ENCODE peak calls at places on chromosomes 11 and 22, in seven cellular contexts. I is lower leg skin, S is ureter, L is COR-L47, C is KG1, K is amniotic stem cell, V is AG08396. Z is an unnamed sample.

GRCh38 chr11:67238894-67239794 is 27.1 kb upstream of the GRK2 start:
- DNase-seq in I (peak; percentile 64), S (no peak), L (no peak), C (no peak), K (no peak), V (no peak), Z (no peak)

GRCh38 chr11:118924591-118925585 is 838 bp downstream of the BCL9L start:
- DNase-seq in I (peak; percentile 95), S (peak; percentile 61), L (peak; percentile 29), C (peak; percentile 53), K (no peak), V (peak; percentile 62), Z (peak; percentile 83)

GRCh38 chr11:47477323-47477722 is 28.4 kb upstream of the RAPSN start:
- DNase-seq in I (no peak), S (no peak), L (no peak), C (no peak), K (peak; percentile 44), V (peak; percentile 27), Z (no peak)

GRCh38 chr22:47207846-47208554 is 445.6 kb downstream of the TBC1D22A start:
- DNase-seq in I (peak; percentile 73), S (no peak), L (no peak), C (no peak), K (no peak), V (no peak), Z (no peak)

GRCh38 chr11:102279641-102280170 is 37.6 kb upstream of the BIRC3 start:
- DNase-seq in I (no peak), S (peak; percentile 58), L (no peak), C (no peak), K (no peak), V (no peak), Z (peak; percentile 38)

GRCh38 chr11:76075699-76076098 is 130.6 kb downstream of the WNT11 start:
- DNase-seq in I (no peak), S (no peak), L (no peak), C (no peak), K (no peak), V (no peak), Z (no peak)

GRCh38 chr11:95904009-95904650 is 19.8 kb downstream of the MTMR2 start:
- DNase-seq in I (no peak), S (no peak), L (no peak), C (no peak), K (no peak), V (no peak), Z (no peak)

GRCh38 chr22:43343262-43343988 is at the start of gene SCUBE1:
- DNase-seq in I (no peak), S (peak; percentile 75), L (peak; percentile 56), C (no peak), K (no peak), V (peak; percentile 88), Z (no peak)

GRCh38 chr22:26887456-26887855 is 230.1 kb downstream of the MIAT start:
- DNase-seq in I (no peak), S (no peak), L (no peak), C (no peak), K (peak; percentile 1), V (peak; percentile 67), Z (no peak)

GRCh38 chr22:37832022-37832857 is 9.1 kb downstream of the GALR3 start:
- DNase-seq in I (no peak), S (no peak), L (no peak), C (no peak), K (no peak), V (no peak), Z (no peak)

GRCh38 chr22:46140989-46141928 is 9.1 kb upstream of the PPARA start:
- DNase-seq in I (no peak), S (no peak), L (no peak), C (no peak), K (no peak), V (no peak), Z (no peak)

GRCh38 chr11:120235024-120235628 is 4.8 kb upstream of the POU2F3 start:
- DNase-seq in I (peak; percentile 90), S (peak; percentile 74), L (peak; percentile 69), C (peak; percentile 57), K (no peak), V (peak; percentile 71), Z (no peak)

GRCh38 chr22:37303821-37304274 is 21.5 kb downstream of the CYTH4 start:
- DNase-seq in I (no peak), S (no peak), L (no peak), C (no peak), K (peak; percentile 80), V (peak; percentile 91), Z (peak; percentile 37)

GRCh38 chr22:30262112-30262511 is 4.5 kb downstream of the OSM start:
- DNase-seq in I (no peak), S (no peak), L (no peak), C (no peak), K (no peak), V (no peak), Z (no peak)

GRCh38 chr11:119691020-119691666 is 37.9 kb downstream of the NECTIN1 start:
- DNase-seq in I (no peak), S (no peak), L (no peak), C (peak; percentile 72), K (no peak), V (no peak), Z (no peak)

GRCh38 chr22:49533886-49534285 is 293.8 kb downstream of the BRD1 start:
- DNase-seq in I (peak; percentile 78), S (no peak), L (no peak), C (no peak), K (no peak), V (no peak), Z (peak; percentile 49)

GRCh38 chr11:105861225-105861624 is 160.8 kb downstream of the MSANTD4 start:
- DNase-seq in I (no peak), S (no peak), L (peak; percentile 33), C (no peak), K (no peak), V (no peak), Z (no peak)

GRCh38 chr11:13261600-13262061 is 16.0 kb upstream of the BMAL1 start:
- DNase-seq in I (no peak), S (no peak), L (no peak), C (no peak), K (peak; percentile 52), V (peak; percentile 58), Z (no peak)

GRCh38 chr11:75271730-75272129 is 31.2 kb downstream of the TPBGL start:
- DNase-seq in I (peak; percentile 28), S (no peak), L (no peak), C (no peak), K (no peak), V (no peak), Z (peak; percentile 27)

GRCh38 chr22:28658448-28658847 is 21.2 kb downstream of the TTC28 start:
- DNase-seq in I (no peak), S (no peak), L (no peak), C (no peak), K (no peak), V (no peak), Z (no peak)

GRCh38 chr11:46489668-46490560 is 98.3 kb upstream of the CHRM4 start:
- DNase-seq in I (no peak), S (no peak), L (peak; percentile 49), C (no peak), K (no peak), V (peak; percentile 31), Z (no peak)

GRCh38 chr11:36540998-36541397 is 26.8 kb upstream of the RAG1 start:
- DNase-seq in I (no peak), S (no peak), L (peak; percentile 51), C (no peak), K (no peak), V (peak; percentile 28), Z (no peak)

GRCh38 chr11:110522456-110522855 is 92.7 kb downstream of the FDX1 start:
- DNase-seq in I (no peak), S (no peak), L (no peak), C (peak; percentile 81), K (no peak), V (no peak), Z (no peak)

GRCh38 chr22:50303515-50303847 is 4.0 kb downstream of the PLXNB2 start:
- DNase-seq in I (no peak), S (no peak), L (no peak), C (no peak), K (no peak), V (no peak), Z (no peak)

GRCh38 chr11:65884716-65885092 is 3.6 kb downstream of the FIBP start:
- DNase-seq in I (peak; percentile 95), S (peak; percentile 76), L (peak; percentile 41), C (peak; percentile 70), K (no peak), V (peak; percentile 84), Z (peak; percentile 64)

GRCh38 chr11:12846766-12847615 is 162.1 kb upstream of the RASSF10 start:
- DNase-seq in I (no peak), S (no peak), L (peak; percentile 54), C (no peak), K (no peak), V (no peak), Z (no peak)

GRCh38 chr11:133784359-133784758 is 61.0 kb downstream of the SPATA19 start:
- DNase-seq in I (no peak), S (no peak), L (no peak), C (no peak), K (no peak), V (no peak), Z (no peak)

GRCh38 chr11:86070435-86071056 is 1.7 kb upstream of the PICALM start:
- DNase-seq in I (no peak), S (no peak), L (no peak), C (no peak), K (no peak), V (no peak), Z (no peak)

GRCh38 chr11:10456519-10456918 is 1.5 kb downstream of the AMPD3 start:
- DNase-seq in I (no peak), S (no peak), L (peak; percentile 15), C (no peak), K (no peak), V (no peak), Z (no peak)

GRCh38 chr22:28075260-28075981 is 156.4 kb upstream of the PITPNB start:
- DNase-seq in I (no peak), S (peak; percentile 50), L (no peak), C (no peak), K (peak; percentile 54), V (peak; percentile 73), Z (peak; percentile 63)

GRCh38 chr11:80958414-80958813 is 1517.6 kb upstream of the TENM4 start:
- DNase-seq in I (no peak), S (no peak), L (no peak), C (no peak), K (no peak), V (peak; percentile 6), Z (no peak)

GRCh38 chr11:47132490-47132889 is 44.2 kb downstream of the ARFGAP2 start:
- DNase-seq in I (no peak), S (no peak), L (no peak), C (no peak), K (no peak), V (no peak), Z (no peak)

GRCh38 chr11:44779736-44780520 is 53.2 kb downstream of the TSPAN18 start:
- DNase-seq in I (peak; percentile 49), S (no peak), L (no peak), C (no peak), K (no peak), V (no peak), Z (peak; percentile 31)

GRCh38 chr22:49301398-49302149 is 526.1 kb downstream of the BRD1 start:
- DNase-seq in I (peak; percentile 81), S (peak; percentile 40), L (no peak), C (no peak), K (no peak), V (no peak), Z (peak; percentile 61)